ENCODE peak calls at places on chromosomes 11 and 22, in ten cellular contexts. S is DND-41; H is GM12878; D is HepG2; Y is endodermal cell; O is endothelial cell of umbilical vein; F is A549; P is tibial artery; E is sigmoid colon; T is CD8-positive, alpha-beta memory T cell. M is an unnamed sample. For H3K9me3, the result is how much of the 10 kb centered on the place peaks cover.

GRCh38 chr22:49991167-49991566 is 21.4 kb downstream of the IL17REL start:
- DNase-seq in S (no peak), H (no peak), D (no peak), Y (no peak), O (no peak), F (no peak), P (no peak), E (no peak), T (no peak), M (no peak)

GRCh38 chr11:73982595-73982989 is at the start of gene UCP2:
- DNase-seq in S (peak), H (no peak), D (no peak), Y (peak), O (no peak), F (no peak), P (no peak), E (peak), T (peak), M (peak)

GRCh38 chr11:57213282-57214086 is 23.6 kb downstream of the APLNR start:
- DNase-seq in S (peak), H (no peak), D (no peak), Y (peak), O (peak), F (no peak), P (no peak), E (no peak), T (no peak), M (no peak)

GRCh38 chr22:33918676-33919590 is 1.3 kb downstream of the LARGE1 start:
- DNase-seq in S (no peak), H (no peak), D (peak), Y (no peak), O (no peak), F (no peak), P (no peak), E (no peak), T (no peak), M (no peak)

GRCh38 chr22:38353142-38353629 is 36.0 kb upstream of the CSNK1E start:
- DNase-seq in S (peak), H (no peak), D (no peak), Y (peak), O (peak), F (peak), P (peak), E (peak), T (peak), M (peak)

GRCh38 chr22:41687901-41688364 is 734 bp downstream of the SNU13 start:
- DNase-seq in S (peak), H (no peak), D (no peak), Y (peak), O (peak), F (peak), P (no peak), E (no peak), T (peak), M (peak)

GRCh38 chr22:32044913-32045312 is 1.9 kb downstream of the SLC5A1 start:
- DNase-seq in S (no peak), H (no peak), D (no peak), Y (no peak), O (no peak), F (no peak), P (no peak), E (no peak), T (no peak), M (no peak)

GRCh38 chr11:134429104-134429503 is 17.1 kb upstream of the B3GAT1 start:
- DNase-seq in S (no peak), H (no peak), D (no peak), Y (no peak), O (no peak), F (no peak), P (no peak), E (no peak), T (no peak), M (peak)

GRCh38 chr22:28750471-28750881 is 8.6 kb downstream of the HSCB start:
- DNase-seq in S (no peak), H (no peak), D (no peak), Y (no peak), O (peak), F (no peak), P (no peak), E (no peak), T (no peak), M (peak)

GRCh38 chr11:104584823-104585222 is 313.4 kb downstream of the CASP12 start:
- DNase-seq in S (no peak), H (no peak), D (no peak), Y (no peak), O (no peak), F (no peak), P (no peak), E (no peak), T (no peak), M (no peak)

GRCh38 chr22:43823353-43823908 is 11.3 kb upstream of the EFCAB6 start:
- DNase-seq in S (no peak), H (no peak), D (peak), Y (peak), O (no peak), F (peak), P (peak), E (no peak), T (no peak), M (peak)

GRCh38 chr11:46121328-46121723 is at the start of gene PHF21A:
- DNase-seq in S (peak), H (no peak), D (peak), Y (peak), O (peak), F (peak), P (peak), E (peak), T (peak), M (peak)

GRCh38 chr22:42286205-42286604 is 15.8 kb upstream of the TCF20 start:
- DNase-seq in S (peak), H (no peak), D (no peak), Y (no peak), O (no peak), F (no peak), P (no peak), E (no peak), T (peak), M (peak)

GRCh38 chr22:36211237-36211881 is 9.8 kb upstream of the APOL4 start:
- DNase-seq in S (no peak), H (no peak), D (no peak), Y (peak), O (peak), F (no peak), P (no peak), E (no peak), T (no peak), M (no peak)

GRCh38 chr11:117837791-117838190 is 13.2 kb upstream of the FXYD2 start:
- DNase-seq in S (peak), H (no peak), D (no peak), Y (no peak), O (no peak), F (no peak), P (no peak), E (peak), T (no peak), M (peak)

GRCh38 chr22:27170491-27170890 is 513.1 kb downstream of the MIAT start:
- DNase-seq in S (no peak), H (no peak), D (no peak), Y (no peak), O (peak), F (peak), P (peak), E (peak), T (no peak), M (peak)

GRCh38 chr11:19598456-19598855 is 114.2 kb upstream of the NAV2 start:
- DNase-seq in S (no peak), H (no peak), D (no peak), Y (no peak), O (no peak), F (no peak), P (no peak), E (no peak), T (no peak), M (no peak)

GRCh38 chr11:73384871-73385692 is 8.9 kb downstream of the RELT start:
- DNase-seq in S (peak), H (peak), D (no peak), Y (no peak), O (peak), F (no peak), P (no peak), E (peak), T (no peak), M (peak)

GRCh38 chr11:131748146-131749050 is 378.0 kb downstream of the NTM start:
- DNase-seq in S (peak), H (no peak), D (peak), Y (peak), O (peak), F (peak), P (peak), E (peak), T (no peak), M (peak)

GRCh38 chr11:126337472-126338241 is 17.8 kb upstream of the ST3GAL4 start:
- DNase-seq in S (no peak), H (no peak), D (peak), Y (no peak), O (no peak), F (no peak), P (no peak), E (no peak), T (no peak), M (no peak)

GRCh38 chr11:46387919-46388618 is 3.5 kb downstream of the CHRM4 start:
- DNase-seq in S (no peak), H (no peak), D (no peak), Y (no peak), O (no peak), F (no peak), P (peak), E (no peak), T (no peak), M (peak)

GRCh38 chr11:44177905-44178304 is 82.4 kb downstream of the EXT2 start:
- DNase-seq in S (no peak), H (no peak), D (no peak), Y (no peak), O (no peak), F (no peak), P (no peak), E (no peak), T (no peak), M (no peak)

GRCh38 chr11:44623321-44623715 is 57.9 kb downstream of the CD82 start:
- DNase-seq in S (peak), H (no peak), D (no peak), Y (peak), O (peak), F (no peak), P (peak), E (peak), T (no peak), M (no peak)

GRCh38 chr11:77580712-77581337 is 8.9 kb upstream of the AQP11 start:
- DNase-seq in S (peak), H (no peak), D (no peak), Y (no peak), O (no peak), F (peak), P (no peak), E (no peak), T (no peak), M (no peak)
- H3K9me3 ChIP-seq in S (under half), H (under half), D (under half), Y (half or more), O (under half), F (under half), P (under half), E (under half), T (under half), M (under half)

GRCh38 chr11:55571828-55572227 is at the start of gene OR4C16:
- DNase-seq in S (no peak), H (no peak), D (no peak), Y (no peak), O (no peak), F (no peak), P (no peak), E (no peak), T (no peak), M (no peak)
- H3K9me3 ChIP-seq in S (under half), H (under half), D (half or more), Y (half or more), O (under half), F (under half), P (under half), E (under half), T (under half), M (under half)

DNA sequence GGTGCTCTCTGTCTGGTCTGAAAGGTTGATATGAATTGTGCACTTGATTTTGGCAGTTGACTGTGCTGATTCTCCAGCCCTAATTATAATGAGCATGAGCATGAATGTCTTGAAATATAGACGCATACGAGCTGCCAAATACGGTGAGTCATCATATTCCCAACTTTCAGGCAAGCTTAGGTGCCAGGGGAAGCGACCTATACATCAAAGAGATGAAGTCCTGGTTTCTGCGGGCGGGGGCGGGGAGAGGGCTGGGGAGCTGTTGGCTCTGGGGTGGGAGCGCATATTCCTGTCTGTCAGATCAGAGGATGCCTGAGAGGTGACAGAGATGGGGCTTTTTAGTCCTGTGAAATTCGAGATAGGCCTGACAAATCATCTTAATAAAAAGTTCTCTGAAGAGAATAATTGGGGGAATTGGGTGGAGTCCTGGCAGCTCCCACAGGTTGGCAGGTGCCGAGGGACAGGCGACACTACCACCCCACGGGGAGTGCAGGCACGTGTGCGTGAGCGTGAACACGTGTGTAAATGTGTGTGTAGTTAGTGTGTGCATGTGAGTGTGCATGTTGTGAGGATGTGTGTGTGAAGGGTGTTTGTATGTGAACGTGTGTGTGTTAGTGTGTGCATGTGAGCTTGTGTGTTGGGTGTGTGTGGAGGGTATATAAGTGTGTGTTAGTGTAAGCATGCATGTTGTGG is 865.3 kb downstream of the TBC1D22A start:
- DNase-seq in S (no peak), H (no peak), D (no peak), Y (peak), O (no peak), F (no peak), P (no peak), E (no peak), T (no peak), M (no peak)
- H3K9me3 ChIP-seq in S (under half), H (under half), D (under half), Y (under half), O (under half), F (under half), P (under half), E (under half), T (under half), M (under half)

GRCh38 chr22:30064172-30064571 is 16.1 kb upstream of the HORMAD2 start:
- DNase-seq in S (no peak), H (no peak), D (no peak), Y (no peak), O (no peak), F (no peak), P (no peak), E (no peak), T (no peak), M (no peak)
- H3K9me3 ChIP-seq in S (under half), H (under half), D (under half), Y (under half), O (under half), F (under half), P (under half), E (under half), T (under half), M (under half)

DNA sequence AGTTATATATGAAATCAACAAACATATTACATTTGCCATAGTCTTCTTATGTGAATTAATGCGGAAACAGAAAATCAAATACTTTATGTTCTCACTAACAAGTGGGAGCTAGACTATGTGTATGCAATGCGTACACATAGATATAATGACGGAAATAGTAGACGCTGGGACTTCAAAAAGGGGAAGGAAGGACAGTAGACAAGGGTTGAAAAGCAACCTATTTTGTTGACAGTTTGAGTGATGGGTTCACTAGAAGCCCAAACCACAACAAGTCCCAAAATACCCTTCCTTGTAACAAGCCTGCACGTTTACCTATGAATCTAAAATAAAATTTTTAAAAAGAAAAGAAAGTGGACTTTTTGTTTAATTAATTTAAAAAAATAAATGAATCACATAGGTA is 430.8 kb upstream of the CNTN5 start:
- DNase-seq in S (no peak), H (no peak), D (no peak), Y (no peak), O (no peak), F (no peak), P (no peak), E (no peak), T (no peak), M (no peak)
- H3K9me3 ChIP-seq in S (under half), H (under half), D (under half), Y (under half), O (under half), F (under half), P (under half), E (under half), T (under half), M (under half)

DNA sequence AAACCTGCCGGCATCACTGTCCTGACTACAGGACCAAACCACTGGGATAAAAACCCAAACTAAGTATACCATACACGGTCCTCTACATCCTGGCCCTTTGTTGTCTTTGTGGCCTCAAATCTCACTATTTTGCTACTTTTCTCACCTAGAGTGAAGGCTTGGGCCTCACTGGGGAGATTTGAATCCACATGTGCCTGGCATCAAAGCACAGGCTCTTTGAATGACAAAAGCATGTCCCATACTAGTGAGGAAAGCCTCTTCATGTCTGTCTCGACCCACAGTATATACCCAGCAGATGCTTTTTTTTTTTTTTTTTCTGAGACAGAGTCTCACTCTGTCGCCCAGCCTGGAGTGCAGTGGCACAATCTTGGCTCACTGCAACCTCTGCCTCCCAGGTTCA is 72.5 kb upstream of the DRD2 start:
- DNase-seq in S (no peak), H (no peak), D (no peak), Y (no peak), O (no peak), F (no peak), P (no peak), E (no peak), T (no peak), M (no peak)
- H3K9me3 ChIP-seq in S (under half), H (under half), D (under half), Y (under half), O (under half), F (under half), P (under half), E (under half), T (under half), M (under half)

DNA sequence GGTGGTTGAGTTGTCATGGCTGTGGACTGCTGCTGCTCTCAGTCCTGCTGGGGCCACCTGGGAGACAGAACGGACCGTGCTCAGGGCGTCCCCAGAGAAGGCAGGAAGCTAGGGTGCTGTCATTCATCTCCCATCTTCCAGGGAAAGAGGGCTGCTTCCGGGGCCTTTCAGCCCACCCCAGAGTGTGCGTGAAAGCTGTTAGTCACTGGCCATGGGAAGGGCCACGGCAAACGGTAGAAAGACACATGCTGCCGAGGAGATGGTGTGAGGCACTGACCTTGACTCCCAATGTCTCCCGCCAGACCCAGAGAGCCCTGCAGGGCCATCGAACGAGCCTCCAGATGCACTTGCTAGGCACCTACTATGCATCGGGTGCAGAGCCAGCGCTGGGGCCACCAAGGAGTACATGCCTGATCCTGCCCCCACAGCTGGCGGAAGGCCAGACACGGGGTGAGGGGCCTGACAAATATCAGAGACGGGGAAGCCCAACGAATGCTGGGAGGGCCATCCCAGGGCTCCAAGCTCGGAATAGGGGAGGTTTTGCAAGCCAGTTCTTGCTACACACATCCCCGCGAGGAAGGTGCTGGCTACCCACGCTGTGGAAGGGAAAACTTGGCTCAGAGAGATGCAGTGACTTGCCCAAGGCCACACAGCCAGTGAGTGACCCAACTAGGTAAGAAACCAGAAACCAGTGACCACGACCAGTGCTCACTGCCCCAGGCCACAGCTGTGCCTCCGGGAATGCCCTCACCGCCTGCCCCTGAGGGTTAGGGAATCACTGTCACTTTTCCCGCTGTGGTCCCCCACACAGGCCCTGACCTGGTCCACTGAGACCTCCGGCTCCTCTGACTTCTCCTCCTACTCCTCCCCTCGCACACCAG is 10.1 kb downstream of the RAC2 start:
- DNase-seq in S (no peak), H (no peak), D (no peak), Y (peak), O (no peak), F (no peak), P (no peak), E (no peak), T (no peak), M (peak)
- H3K9me3 ChIP-seq in S (under half), H (under half), D (under half), Y (under half), O (under half), F (under half), P (under half), E (under half), T (under half), M (under half)

GRCh38 chr11:81707881-81708280 is 1025.8 kb downstream of the FAM181B start:
- DNase-seq in S (no peak), H (no peak), D (no peak), Y (peak), O (no peak), F (no peak), P (no peak), E (no peak), T (no peak), M (no peak)
- H3K9me3 ChIP-seq in S (under half), H (under half), D (under half), Y (under half), O (under half), F (under half), P (under half), E (under half), T (under half), M (under half)

GRCh38 chr11:60326955-60327354 is at the start of gene MS4A6E:
- DNase-seq in S (no peak), H (no peak), D (no peak), Y (no peak), O (no peak), F (no peak), P (no peak), E (no peak), T (no peak), M (no peak)
- H3K9me3 ChIP-seq in S (under half), H (under half), D (under half), Y (under half), O (under half), F (under half), P (under half), E (under half), T (under half), M (under half)